ENCODE peak calls at places on chromosomes 6 and 20, in five cellular contexts. H, S, O, F and A are unnamed samples.

GRCh38 chr6:109336221-109336955 is 45.9 kb downstream of the CD164 start:
- DNase-seq in H (no peak), S (peak; percentile 56), O (peak; percentile 21), F (no peak), A (peak; percentile 81)

GRCh38 chr6:11493979-11494378 is 43.6 kb upstream of the TMEM170B start:
- DNase-seq in H (no peak), S (no peak), O (no peak), F (no peak), A (no peak)

GRCh38 chr6:87756858-87757257 is 54.8 kb upstream of the AKIRIN2 start:
- DNase-seq in H (no peak), S (peak; percentile 83), O (peak; percentile 46), F (no peak), A (peak; percentile 19)

GRCh38 chr6:5278047-5278446 is 16.7 kb downstream of the FARS2 start:
- DNase-seq in H (no peak), S (no peak), O (no peak), F (no peak), A (no peak)

GRCh38 chr20:4006640-4007039 is 8.7 kb downstream of the RNF24 start:
- DNase-seq in H (no peak), S (no peak), O (peak; percentile 21), F (no peak), A (no peak)

GRCh38 chr6:13923527-13924145 is 1.1 kb upstream of the RNF182 start:
- DNase-seq in H (no peak), S (peak; percentile 65), O (peak; percentile 75), F (no peak), A (peak; percentile 58)

GRCh38 chr6:170178266-170178560 is 112.7 kb downstream of the DLL1 start:
- DNase-seq in H (no peak), S (no peak), O (no peak), F (no peak), A (no peak)

GRCh38 chr20:4074877-4075455 is 59.6 kb upstream of the RNF24 start:
- DNase-seq in H (no peak), S (no peak), O (no peak), F (no peak), A (no peak)

GRCh38 chr6:143399176-143399575 is 51.3 kb downstream of the ADAT2 start:
- DNase-seq in H (no peak), S (no peak), O (no peak), F (no peak), A (peak; percentile 51)

GRCh38 chr6:12586696-12587095 is 129.9 kb upstream of the PHACTR1 start:
- DNase-seq in H (no peak), S (no peak), O (no peak), F (no peak), A (no peak)

GRCh38 chr6:40882321-40882720 is 156.7 kb downstream of the UNC5CL start:
- DNase-seq in H (no peak), S (no peak), O (no peak), F (no peak), A (no peak)

GRCh38 chr20:59002874-59003399 is 4.1 kb downstream of the CTSZ start:
- DNase-seq in H (no peak), S (no peak), O (no peak), F (no peak), A (no peak)

GRCh38 chr6:73722318-73723060 is 26.5 kb downstream of the CD109 start:
- DNase-seq in H (no peak), S (peak; percentile 93), O (peak; percentile 95), F (no peak), A (no peak)

GRCh38 chr20:52192296-52193007 is 873 bp upstream of the ZFP64 start:
- DNase-seq in H (peak; percentile 48), S (no peak), O (peak; percentile 44), F (no peak), A (peak; percentile 87)

GRCh38 chr20:32484221-32485125 is 100.7 kb downstream of the NOL4L start:
- DNase-seq in H (no peak), S (no peak), O (peak; percentile 61), F (no peak), A (peak; percentile 31)

GRCh38 chr20:41182296-41183212 is 45.2 kb downstream of the PLCG1 start:
- DNase-seq in H (no peak), S (no peak), O (no peak), F (no peak), A (no peak)

GRCh38 chr6:36964349-36964748 is 9.8 kb downstream of the PI16 start:
- DNase-seq in H (no peak), S (no peak), O (no peak), F (no peak), A (no peak)

GRCh38 chr6:36962874-36963273 is 8.3 kb downstream of the PI16 start:
- DNase-seq in H (peak; percentile 71), S (peak; percentile 51), O (peak; percentile 65), F (peak; percentile 66), A (peak; percentile 96)

GRCh38 chr6:36964908-36965307 is 10.4 kb downstream of the PI16 start:
- DNase-seq in H (no peak), S (no peak), O (no peak), F (no peak), A (no peak)

GRCh38 chr6:36961441-36962430 is 7.2 kb downstream of the PI16 start:
- DNase-seq in H (no peak), S (no peak), O (no peak), F (no peak), A (no peak)

GRCh38 chr6:36963451-36964290 is 9.1 kb downstream of the PI16 start:
- DNase-seq in H (no peak), S (no peak), O (no peak), F (no peak), A (no peak)
- H2BK15ac ChIP-seq in H (no peak overlapping the region), S (no peak overlapping the region), O (no peak overlapping the region), F (peak overlapping the region; percentile 36), A (no peak overlapping the region)

GRCh38 chr20:39911497-39911896 is 777.5 kb downstream of the MAFB start:
- DNase-seq in H (no peak), S (no peak), O (no peak), F (no peak), A (no peak)

GRCh38 chr20:39913274-39913673 is 775.8 kb downstream of the MAFB start:
- DNase-seq in H (no peak), S (no peak), O (no peak), F (no peak), A (peak; percentile 24)

GRCh38 chr20:39910536-39910935 is 778.5 kb downstream of the MAFB start:
- DNase-seq in H (no peak), S (no peak), O (no peak), F (no peak), A (no peak)

GRCh38 chr20:39904713-39905112 is 784.3 kb downstream of the MAFB start:
- DNase-seq in H (no peak), S (no peak), O (no peak), F (no peak), A (no peak)

DNA sequence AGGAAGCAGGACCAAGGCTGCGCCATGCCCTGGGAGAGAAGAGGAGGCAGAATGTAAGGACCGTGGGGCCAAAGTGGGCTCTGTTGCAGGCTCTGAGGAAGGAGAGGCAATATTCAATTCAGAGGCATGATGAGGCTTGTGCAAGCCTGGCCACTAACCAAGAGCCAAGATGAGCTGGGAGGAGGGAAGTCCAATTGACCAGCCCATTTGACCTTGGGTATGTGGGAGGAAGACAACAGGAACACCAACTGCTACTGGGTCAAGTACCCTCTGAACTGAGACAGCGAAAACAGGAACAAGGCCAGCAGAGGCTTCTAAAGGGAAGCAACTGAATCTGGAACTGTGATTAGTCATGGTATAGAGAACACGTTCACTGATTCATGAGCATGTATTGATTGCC is 779.6 kb downstream of the MAFB start:
- DNase-seq in H (no peak), S (no peak), O (no peak), F (no peak), A (no peak)
- H3K23ac ChIP-seq in H (no peak overlapping the region), S (no peak overlapping the region), O (no peak overlapping the region), F (no peak overlapping the region), A (no peak overlapping the region)

DNA sequence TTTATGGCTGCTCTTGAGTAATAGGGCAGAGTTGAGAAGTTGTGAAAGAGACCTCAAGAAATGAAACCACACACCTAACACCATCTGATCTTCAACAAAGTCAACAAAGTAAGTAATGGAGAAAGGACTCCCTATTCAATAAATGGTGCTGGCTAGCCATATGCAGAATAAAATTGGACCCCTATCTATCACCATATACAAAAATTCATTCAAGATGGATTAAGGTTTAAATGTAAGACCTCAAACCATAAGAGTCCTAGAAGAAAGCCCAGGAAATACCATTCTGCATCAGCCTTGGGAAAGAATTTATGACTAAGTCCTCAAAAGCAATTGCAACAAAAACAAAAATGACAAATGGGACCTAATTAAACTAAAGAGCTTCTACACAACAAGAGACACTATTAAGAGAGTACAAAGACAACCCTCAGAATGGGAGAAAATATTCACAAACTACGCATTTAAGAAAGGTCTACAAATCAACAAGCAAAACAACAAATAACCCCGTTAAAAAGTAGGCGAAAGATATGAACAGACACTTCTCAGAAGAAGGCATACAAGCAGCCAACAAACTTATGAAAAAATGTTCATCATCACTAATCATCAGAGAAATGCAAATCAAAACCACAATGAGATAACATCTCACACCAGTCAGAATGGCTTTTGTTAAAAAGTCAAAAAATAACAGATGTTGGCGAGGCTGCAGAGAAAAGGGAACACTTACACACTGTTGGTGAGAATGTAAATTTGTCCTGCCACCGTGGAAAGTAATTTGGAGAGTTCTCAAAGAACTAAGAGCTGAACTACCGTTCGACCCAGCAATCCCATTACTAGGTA is 4.0 kb downstream of the MAP3K5 start:
- DNase-seq in H (no peak), S (peak; percentile 89), O (peak; percentile 93), F (no peak), A (no peak)
- H3K4me3 ChIP-seq in H (no peak overlapping the region), S (no peak overlapping the region), O (no peak overlapping the region), F (no peak overlapping the region), A (no peak overlapping the region)

GRCh38 chr6:131958095-131958494 is 6.9 kb upstream of the CCN2 start:
- DNase-seq in H (no peak), S (no peak), O (no peak), F (no peak), A (no peak)

GRCh38 chr6:131954099-131954774 is 3.1 kb upstream of the CCN2 start:
- DNase-seq in H (no peak), S (peak; percentile 54), O (peak; percentile 40), F (no peak), A (no peak)

GRCh38 chr6:131955192-131955591 is 4.0 kb upstream of the CCN2 start:
- DNase-seq in H (no peak), S (no peak), O (no peak), F (no peak), A (no peak)

GRCh38 chr6:131954775-131955107 is 3.6 kb upstream of the CCN2 start:
- DNase-seq in H (no peak), S (peak; percentile 99), O (peak; percentile 95), F (no peak), A (peak; percentile 68)

DNA sequence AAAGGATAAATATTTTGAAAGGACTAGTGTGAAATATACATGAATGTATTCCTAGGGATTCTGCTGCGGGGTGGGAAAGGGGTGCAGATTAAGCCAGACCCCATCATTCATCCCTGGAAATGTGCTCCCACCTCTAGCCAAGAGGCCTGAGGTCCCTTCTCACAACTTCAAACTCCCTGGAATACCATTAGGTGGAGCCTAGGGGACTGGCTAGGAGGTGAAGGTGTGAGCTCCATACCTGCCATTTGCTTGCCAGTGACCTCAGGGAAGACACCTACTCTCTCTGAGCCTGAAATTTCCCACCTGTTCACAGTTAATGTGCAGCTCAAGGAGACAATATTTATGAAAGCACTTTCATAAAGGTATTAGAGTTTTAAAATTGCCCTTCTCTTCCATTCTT is 4.7 kb upstream of the CCN2 start:
- DNase-seq in H (no peak), S (no peak), O (no peak), F (no peak), A (peak; percentile 70)
- H2BK15ac ChIP-seq in H (no peak overlapping the region), S (peak overlapping the region; percentile 99), O (no peak overlapping the region), F (peak overlapping the region; percentile 12), A (no peak overlapping the region)

GRCh38 chr6:141848029-141848890 is 284.5 kb upstream of the GJE1 start:
- DNase-seq in H (no peak), S (peak; percentile 1), O (no peak), F (no peak), A (no peak)
- H3K23ac ChIP-seq in H (no peak overlapping the region), S (no peak overlapping the region), O (no peak overlapping the region), F (no peak overlapping the region), A (no peak overlapping the region)

GRCh38 chr6:158812611-158813010 is 6.6 kb downstream of the EZR start:
- DNase-seq in H (no peak), S (no peak), O (no peak), F (no peak), A (no peak)
- H3K4me3 ChIP-seq in H (no peak overlapping the region), S (no peak overlapping the region), O (no peak overlapping the region), F (no peak overlapping the region), A (no peak overlapping the region)